ENCODE peak calls at places on chromosomes 5 and 9, in five cellular contexts. Q is CD8-positive, alpha-beta T cell; K is GM10248; U is bronchial epithelial cell; O is fibroblast of the aortic adventitia. Z is an unnamed sample.

GRCh38 chr5:133433133-133433532 is 179.2 kb downstream of the FSTL4 start:
- DNase-seq in U (no peak), O (no peak), Q (no peak), K (no peak), Z (no peak)

GRCh38 chr5:65440456-65440855 is 41.3 kb downstream of the ADAMTS6 start:
- DNase-seq in U (no peak), Q (no peak), K (no peak), O (no peak), Z (no peak)

GRCh38 chr5:135013445-135013844 is 20.6 kb downstream of the PITX1 start:
- DNase-seq in K (no peak), O (no peak), Q (no peak), U (no peak), Z (no peak)

GRCh38 chr9:91161465-91162275 is 200.0 kb downstream of the AUH start:
- DNase-seq in U (no peak), K (no peak), O (no peak), Q (no peak), Z (no peak)

GRCh38 chr5:151699071-151699901 is 12.6 kb upstream of the SPARC start:
- DNase-seq in U (peak; percentile 70), O (peak; percentile 98), Q (no peak), K (no peak), Z (no peak)

GRCh38 chr5:65919773-65920172 is 6.6 kb upstream of the ERBIN start:
- DNase-seq in K (no peak), Q (no peak), U (peak; percentile 63), O (peak; percentile 46), Z (no peak)

GRCh38 chr5:111730659-111731382 is 26.2 kb downstream of the NREP start:
- DNase-seq in K (no peak), U (no peak), Q (no peak), O (no peak), Z (no peak)

GRCh38 chr9:99677281-99677680 is 144.4 kb upstream of the NR4A3 start:
- DNase-seq in U (peak; percentile 52), Q (no peak), O (no peak), K (no peak), Z (no peak)

GRCh38 chr9:107108367-107108766 is 174.7 kb upstream of the RAD23B start:
- DNase-seq in K (no peak), U (no peak), Q (no peak), O (no peak), Z (no peak)

GRCh38 chr5:164504141-164504772 is 998.8 kb downstream of the MAT2B start:
- DNase-seq in Q (no peak), O (peak; percentile 88), U (peak; percentile 41), K (peak; percentile 21), Z (peak; percentile 26)

GRCh38 chr5:158851488-158851887 is 248.2 kb downstream of the EBF1 start:
- DNase-seq in U (no peak), K (no peak), O (no peak), Q (no peak), Z (no peak)

GRCh38 chr5:170327802-170328201 is 30.2 kb upstream of the LCP2 start:
- DNase-seq in Q (no peak), U (no peak), K (no peak), O (no peak), Z (no peak)

GRCh38 chr5:139768802-139769465 is 26.7 kb upstream of the PSD2 start:
- DNase-seq in O (no peak), Q (no peak), K (no peak), U (no peak), Z (no peak)

GRCh38 chr5:90949469-90950358 is 391.1 kb downstream of the ADGRV1 start:
- DNase-seq in K (no peak), O (no peak), U (no peak), Q (no peak), Z (no peak)

GRCh38 chr9:37752646-37753488 is 738 bp upstream of the TRMT10B start:
- DNase-seq in K (no peak), Q (no peak), O (no peak), U (no peak), Z (no peak)

GRCh38 chr9:130672466-130672865 is 8.1 kb downstream of the PRDM12 start:
- DNase-seq in O (no peak), U (no peak), K (no peak), Q (no peak), Z (no peak)

GRCh38 chr9:3751125-3751758 is 225.4 kb upstream of the RFX3 start:
- DNase-seq in O (peak; percentile 89), U (no peak), K (no peak), Q (no peak), Z (no peak)

GRCh38 chr9:38414040-38414723 is 10.1 kb downstream of the IGFBPL1 start:
- DNase-seq in K (no peak), Q (no peak), O (no peak), U (no peak), Z (no peak)

GRCh38 chr5:110757118-110757729 is 18.4 kb downstream of the SLC25A46 start:
- DNase-seq in Q (no peak), K (no peak), O (peak; percentile 84), U (peak; percentile 63), Z (no peak)

GRCh38 chr9:33124046-33124445 is 43.1 kb downstream of the B4GALT1 start:
- DNase-seq in U (no peak), K (no peak), O (no peak), Q (no peak), Z (no peak)

GRCh38 chr5:168311061-168311566 is 19.7 kb downstream of the WWC1 start:
- DNase-seq in O (no peak), K (no peak), Q (no peak), U (no peak), Z (no peak)

GRCh38 chr9:136054146-136054545 is 40.9 kb downstream of the NACC2 start:
- DNase-seq in O (no peak), U (no peak), K (no peak), Q (no peak), Z (no peak)

GRCh38 chr9:115015018-115015635 is 84.7 kb upstream of the TNFSF8 start:
- DNase-seq in Q (no peak), U (peak; percentile 51), O (peak; percentile 77), K (no peak), Z (no peak)

GRCh38 chr5:42021119-42021518 is 96.0 kb downstream of the FBXO4 start:
- DNase-seq in Q (no peak), K (no peak), O (no peak), U (peak; percentile 48), Z (no peak)

GRCh38 chr9:5718296-5719032 is 89.6 kb downstream of the RIC1 start:
- DNase-seq in Q (no peak), K (no peak), O (peak; percentile 65), U (no peak), Z (no peak)

GRCh38 chr5:165996484-165996883 is 2295.0 kb upstream of the WWC1 start:
- DNase-seq in U (no peak), O (no peak), Q (no peak), K (no peak), Z (no peak)
- TF ChIP-seq CTCF in U (no peak), O (no peak), Q (no peak), K (no peak), Z (no peak)

GRCh38 chr5:20098695-20099094 is 110.7 kb upstream of the CDH18 start:
- DNase-seq in U (no peak), K (no peak), Q (no peak), O (no peak), Z (no peak)
- TF ChIP-seq CTCF in U (no peak), K (no peak), Q (no peak), O (no peak), Z (no peak)

GRCh38 chr5:79829260-79829659 is 139.6 kb downstream of the CMYA5 start:
- DNase-seq in Q (no peak), O (no peak), U (peak; percentile 5), K (no peak), Z (no peak)
- TF ChIP-seq CTCF in Q (no peak), O (peak; percentile 28), U (peak; percentile 47), K (peak; percentile 13), Z (no peak)

GRCh38 chr9:113580041-113580953 is 116.8 kb downstream of the RGS3 start:
- DNase-seq in Q (peak; percentile 69), U (peak; percentile 79), K (no peak), O (peak; percentile 70), Z (no peak)

GRCh38 chr9:113582698-113583200 is 119.2 kb downstream of the RGS3 start:
- DNase-seq in Q (no peak), U (no peak), K (no peak), O (no peak), Z (no peak)

GRCh38 chr9:113580954-113581311 is 117.4 kb downstream of the RGS3 start:
- DNase-seq in Q (no peak), O (no peak), U (no peak), K (no peak), Z (no peak)

GRCh38 chr9:113583511-113584470 is 120.3 kb downstream of the RGS3 start:
- DNase-seq in U (no peak), Q (no peak), O (no peak), K (no peak), Z (no peak)

DNA sequence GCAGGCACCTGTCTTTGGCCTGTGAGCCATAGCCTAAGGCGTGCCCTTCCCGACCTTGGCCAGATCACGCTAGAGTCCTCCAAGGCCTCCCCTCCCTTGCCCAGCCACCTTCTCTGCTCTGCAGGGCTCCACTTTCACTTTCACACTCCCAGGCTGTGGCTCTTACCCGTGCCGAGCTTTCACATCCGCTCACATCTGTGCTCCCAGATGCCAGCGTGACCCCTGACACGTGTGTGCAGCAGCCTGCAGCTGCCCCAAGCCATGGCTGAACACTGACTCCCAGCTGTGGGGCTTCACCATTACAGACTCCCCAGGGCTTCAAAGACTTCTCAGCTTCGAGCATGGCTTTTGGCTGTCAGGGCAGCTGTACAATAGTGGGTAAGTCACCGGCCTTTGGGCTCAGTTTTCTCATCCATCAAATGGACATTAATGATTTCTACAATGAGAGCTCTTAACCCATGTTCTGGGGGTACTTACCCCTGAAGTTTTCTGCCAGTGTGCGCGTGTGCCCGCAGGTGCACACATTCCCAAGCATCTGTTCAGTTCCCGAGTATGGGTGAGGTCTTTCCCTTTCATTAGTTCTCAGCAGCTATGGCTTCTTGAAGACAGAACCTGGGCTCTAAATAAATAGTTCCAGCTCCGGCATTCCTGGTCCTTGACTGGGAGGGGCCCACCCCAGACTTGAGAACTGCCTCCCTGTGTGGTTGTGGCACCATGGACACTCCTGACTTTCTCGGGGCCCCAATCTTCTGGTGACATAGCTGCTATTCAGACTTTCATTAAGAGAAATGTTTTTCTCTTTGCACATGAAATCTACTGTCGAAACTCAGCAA is 118.6 kb downstream of the RGS3 start:
- DNase-seq in O (peak; percentile 68), Q (peak; percentile 84), U (no peak), K (peak; percentile 89), Z (peak; percentile 88)
- TF ChIP-seq CTCF in O (peak; percentile 21), Q (peak; percentile 13), U (no peak), K (peak; percentile 61), Z (peak; percentile 69)

DNA sequence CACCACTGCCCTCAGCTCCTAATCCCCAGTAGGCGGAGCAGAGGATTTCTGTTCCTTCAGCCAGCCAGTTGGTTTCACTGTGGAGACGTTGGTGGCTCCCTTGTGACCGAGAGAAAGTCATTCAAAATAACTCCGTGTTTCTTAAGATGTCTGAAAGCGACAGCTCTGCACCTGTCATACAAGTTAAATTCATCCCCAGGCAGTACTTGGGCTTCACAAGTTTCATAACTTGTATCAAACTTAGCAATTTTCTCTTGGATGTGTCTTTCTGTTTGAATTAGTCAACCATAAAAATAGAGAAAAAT is 410 bp upstream of the CDKN2B start:
- DNase-seq in U (no peak), Q (no peak), O (no peak), K (no peak), Z (no peak)
- TF ChIP-seq CTCF in U (no peak), Q (no peak), O (peak; percentile 75), K (no peak), Z (no peak)